ENCODE peak calls at places on chromosomes 13 and 19, in nine cellular contexts. One of them, this sample, is unnamed.

GRCh38 chr19:1663854-1664253 is 11.4 kb upstream of the TCF3 start:
- DNase-seq in RWPE1: no peak
- DNase-seq in AG04450: no peak
- DNase-seq in transverse colon: no peak
- DNase-seq in stimulated activated CD4-positive, alpha-beta T cell treated with anti-CD3 and anti-CD28 coated beads, Interleukin-15, amount 100 ng/mL, for 24 hours: peak
- DNase-seq in HS-27A: no peak
- DNase-seq in retinal pigment epithelial cell: no peak
- DNase-seq in progenitor cell of endocrine pancreas: no peak
- DNase-seq in AG09319: no peak
- DNase-seq in this sample: no peak

GRCh38 chr19:48962029-48962848 is 2.9 kb upstream of the FTL start:
- DNase-seq in RWPE1: no peak
- DNase-seq in stimulated activated CD4-positive, alpha-beta T cell treated with anti-CD3 and anti-CD28 coated beads, Interleukin-15, amount 100 ng/mL, for 24 hours: peak
- DNase-seq in retinal pigment epithelial cell: no peak
- DNase-seq in AG04450: no peak
- DNase-seq in transverse colon: peak
- DNase-seq in HS-27A: no peak
- DNase-seq in progenitor cell of endocrine pancreas: no peak
- DNase-seq in AG09319: no peak
- DNase-seq in this sample: peak

GRCh38 chr19:7863157-7863970 is 10.8 kb downstream of the PRR36 start:
- DNase-seq in progenitor cell of endocrine pancreas: no peak
- DNase-seq in transverse colon: no peak
- DNase-seq in RWPE1: no peak
- DNase-seq in AG09319: no peak
- DNase-seq in AG04450: no peak
- DNase-seq in retinal pigment epithelial cell: no peak
- DNase-seq in HS-27A: no peak
- DNase-seq in stimulated activated CD4-positive, alpha-beta T cell treated with anti-CD3 and anti-CD28 coated beads, Interleukin-15, amount 100 ng/mL, for 24 hours: peak
- DNase-seq in this sample: no peak

GRCh38 chr19:4976412-4977298 is 7.7 kb downstream of the KDM4B start:
- DNase-seq in AG09319: peak
- DNase-seq in HS-27A: no peak
- DNase-seq in retinal pigment epithelial cell: no peak
- DNase-seq in transverse colon: peak
- DNase-seq in stimulated activated CD4-positive, alpha-beta T cell treated with anti-CD3 and anti-CD28 coated beads, Interleukin-15, amount 100 ng/mL, for 24 hours: no peak
- DNase-seq in progenitor cell of endocrine pancreas: no peak
- DNase-seq in RWPE1: peak
- DNase-seq in AG04450: peak
- DNase-seq in this sample: peak

GRCh38 chr13:113162783-113163685 is 4.6 kb downstream of the PROZ start:
- DNase-seq in HS-27A: no peak
- DNase-seq in RWPE1: no peak
- DNase-seq in retinal pigment epithelial cell: no peak
- DNase-seq in progenitor cell of endocrine pancreas: no peak
- DNase-seq in AG04450: no peak
- DNase-seq in stimulated activated CD4-positive, alpha-beta T cell treated with anti-CD3 and anti-CD28 coated beads, Interleukin-15, amount 100 ng/mL, for 24 hours: no peak
- DNase-seq in transverse colon: no peak
- DNase-seq in AG09319: no peak
- DNase-seq in this sample: no peak

GRCh38 chr13:57857945-57858344 is 226.4 kb downstream of the PCDH17 start:
- DNase-seq in HS-27A: no peak
- DNase-seq in AG09319: no peak
- DNase-seq in AG04450: no peak
- DNase-seq in transverse colon: no peak
- DNase-seq in RWPE1: no peak
- DNase-seq in progenitor cell of endocrine pancreas: no peak
- DNase-seq in retinal pigment epithelial cell: no peak
- DNase-seq in stimulated activated CD4-positive, alpha-beta T cell treated with anti-CD3 and anti-CD28 coated beads, Interleukin-15, amount 100 ng/mL, for 24 hours: no peak
- DNase-seq in this sample: no peak

GRCh38 chr13:41765020-41765419 is 195.9 kb downstream of the VWA8 start:
- DNase-seq in AG09319: no peak
- DNase-seq in HS-27A: no peak
- DNase-seq in RWPE1: no peak
- DNase-seq in transverse colon: no peak
- DNase-seq in stimulated activated CD4-positive, alpha-beta T cell treated with anti-CD3 and anti-CD28 coated beads, Interleukin-15, amount 100 ng/mL, for 24 hours: no peak
- DNase-seq in AG04450: no peak
- DNase-seq in progenitor cell of endocrine pancreas: no peak
- DNase-seq in retinal pigment epithelial cell: no peak
- DNase-seq in this sample: no peak

GRCh38 chr19:1901940-1902404 is 3.2 kb upstream of the ADAT3 start:
- DNase-seq in HS-27A: no peak
- DNase-seq in RWPE1: no peak
- DNase-seq in retinal pigment epithelial cell: no peak
- DNase-seq in AG04450: no peak
- DNase-seq in progenitor cell of endocrine pancreas: no peak
- DNase-seq in stimulated activated CD4-positive, alpha-beta T cell treated with anti-CD3 and anti-CD28 coated beads, Interleukin-15, amount 100 ng/mL, for 24 hours: no peak
- DNase-seq in transverse colon: peak
- DNase-seq in AG09319: no peak
- DNase-seq in this sample: no peak

GRCh38 chr13:113065406-113066141 is 40.0 kb upstream of the F7 start:
- DNase-seq in AG09319: no peak
- DNase-seq in progenitor cell of endocrine pancreas: no peak
- DNase-seq in retinal pigment epithelial cell: no peak
- DNase-seq in transverse colon: no peak
- DNase-seq in HS-27A: no peak
- DNase-seq in stimulated activated CD4-positive, alpha-beta T cell treated with anti-CD3 and anti-CD28 coated beads, Interleukin-15, amount 100 ng/mL, for 24 hours: no peak
- DNase-seq in AG04450: no peak
- DNase-seq in RWPE1: no peak
- DNase-seq in this sample: no peak

GRCh38 chr13:113656015-113656588 is 1.9 kb downstream of the ATP4B start:
- DNase-seq in transverse colon: peak
- DNase-seq in AG09319: no peak
- DNase-seq in progenitor cell of endocrine pancreas: no peak
- DNase-seq in HS-27A: no peak
- DNase-seq in retinal pigment epithelial cell: no peak
- DNase-seq in stimulated activated CD4-positive, alpha-beta T cell treated with anti-CD3 and anti-CD28 coated beads, Interleukin-15, amount 100 ng/mL, for 24 hours: no peak
- DNase-seq in RWPE1: no peak
- DNase-seq in AG04450: no peak
- DNase-seq in this sample: no peak

GRCh38 chr13:30158774-30159445 is 148.4 kb downstream of the KATNAL1 start:
- DNase-seq in retinal pigment epithelial cell: no peak
- DNase-seq in progenitor cell of endocrine pancreas: no peak
- DNase-seq in AG04450: peak
- DNase-seq in RWPE1: peak
- DNase-seq in HS-27A: peak
- DNase-seq in transverse colon: no peak
- DNase-seq in AG09319: peak
- DNase-seq in stimulated activated CD4-positive, alpha-beta T cell treated with anti-CD3 and anti-CD28 coated beads, Interleukin-15, amount 100 ng/mL, for 24 hours: peak
- DNase-seq in this sample: peak

GRCh38 chr19:47573076-47574026 is at the start of gene ZNF541:
- DNase-seq in RWPE1: peak
- DNase-seq in AG04450: no peak
- DNase-seq in transverse colon: peak
- DNase-seq in HS-27A: no peak
- DNase-seq in stimulated activated CD4-positive, alpha-beta T cell treated with anti-CD3 and anti-CD28 coated beads, Interleukin-15, amount 100 ng/mL, for 24 hours: peak
- DNase-seq in AG09319: peak
- DNase-seq in progenitor cell of endocrine pancreas: no peak
- DNase-seq in retinal pigment epithelial cell: no peak
- DNase-seq in this sample: peak

GRCh38 chr13:42996584-42996983 is 4.5 kb upstream of the EPSTI1 start:
- DNase-seq in retinal pigment epithelial cell: no peak
- DNase-seq in AG09319: no peak
- DNase-seq in progenitor cell of endocrine pancreas: no peak
- DNase-seq in transverse colon: no peak
- DNase-seq in RWPE1: peak
- DNase-seq in HS-27A: no peak
- DNase-seq in stimulated activated CD4-positive, alpha-beta T cell treated with anti-CD3 and anti-CD28 coated beads, Interleukin-15, amount 100 ng/mL, for 24 hours: no peak
- DNase-seq in AG04450: peak
- DNase-seq in this sample: peak

GRCh38 chr19:18251587-18252369 is 22.5 kb downstream of the IQCN start:
- DNase-seq in stimulated activated CD4-positive, alpha-beta T cell treated with anti-CD3 and anti-CD28 coated beads, Interleukin-15, amount 100 ng/mL, for 24 hours: peak
- DNase-seq in transverse colon: peak
- DNase-seq in retinal pigment epithelial cell: no peak
- DNase-seq in AG09319: peak
- DNase-seq in AG04450: peak
- DNase-seq in RWPE1: peak
- DNase-seq in progenitor cell of endocrine pancreas: peak
- DNase-seq in HS-27A: peak
- DNase-seq in this sample: peak

GRCh38 chr19:45098521-45099464 is 5.8 kb downstream of the PPP1R37 start:
- DNase-seq in retinal pigment epithelial cell: no peak
- DNase-seq in AG09319: no peak
- DNase-seq in transverse colon: no peak
- DNase-seq in HS-27A: no peak
- DNase-seq in AG04450: no peak
- DNase-seq in progenitor cell of endocrine pancreas: no peak
- DNase-seq in RWPE1: no peak
- DNase-seq in stimulated activated CD4-positive, alpha-beta T cell treated with anti-CD3 and anti-CD28 coated beads, Interleukin-15, amount 100 ng/mL, for 24 hours: no peak
- DNase-seq in this sample: no peak

GRCh38 chr13:80716610-80717081 is 375.7 kb upstream of the SPRY2 start:
- DNase-seq in stimulated activated CD4-positive, alpha-beta T cell treated with anti-CD3 and anti-CD28 coated beads, Interleukin-15, amount 100 ng/mL, for 24 hours: no peak
- DNase-seq in progenitor cell of endocrine pancreas: no peak
- DNase-seq in transverse colon: no peak
- DNase-seq in AG04450: no peak
- DNase-seq in retinal pigment epithelial cell: no peak
- DNase-seq in HS-27A: no peak
- DNase-seq in RWPE1: no peak
- DNase-seq in AG09319: no peak
- DNase-seq in this sample: peak

GRCh38 chr19:35458821-35459391 is 10.8 kb downstream of the FFAR2 start:
- DNase-seq in progenitor cell of endocrine pancreas: peak
- DNase-seq in AG04450: no peak
- DNase-seq in RWPE1: no peak
- DNase-seq in transverse colon: no peak
- DNase-seq in retinal pigment epithelial cell: no peak
- DNase-seq in HS-27A: no peak
- DNase-seq in stimulated activated CD4-positive, alpha-beta T cell treated with anti-CD3 and anti-CD28 coated beads, Interleukin-15, amount 100 ng/mL, for 24 hours: no peak
- DNase-seq in AG09319: no peak
- DNase-seq in this sample: no peak

GRCh38 chr13:113209880-113210421 is 538 bp downstream of the CUL4A start:
- DNase-seq in AG04450: no peak
- DNase-seq in AG09319: no peak
- DNase-seq in stimulated activated CD4-positive, alpha-beta T cell treated with anti-CD3 and anti-CD28 coated beads, Interleukin-15, amount 100 ng/mL, for 24 hours: peak
- DNase-seq in retinal pigment epithelial cell: peak
- DNase-seq in RWPE1: peak
- DNase-seq in progenitor cell of endocrine pancreas: peak
- DNase-seq in HS-27A: peak
- DNase-seq in transverse colon: peak
- DNase-seq in this sample: peak

GRCh38 chr13:113139580-113139979 is 17.0 kb downstream of the F10 start:
- DNase-seq in stimulated activated CD4-positive, alpha-beta T cell treated with anti-CD3 and anti-CD28 coated beads, Interleukin-15, amount 100 ng/mL, for 24 hours: no peak
- DNase-seq in AG09319: no peak
- DNase-seq in AG04450: no peak
- DNase-seq in progenitor cell of endocrine pancreas: no peak
- DNase-seq in HS-27A: no peak
- DNase-seq in RWPE1: no peak
- DNase-seq in transverse colon: no peak
- DNase-seq in retinal pigment epithelial cell: no peak
- DNase-seq in this sample: no peak

GRCh38 chr13:113425931-113426590 is 27.2 kb downstream of the ADPRHL1 start:
- DNase-seq in HS-27A: no peak
- DNase-seq in stimulated activated CD4-positive, alpha-beta T cell treated with anti-CD3 and anti-CD28 coated beads, Interleukin-15, amount 100 ng/mL, for 24 hours: no peak
- DNase-seq in AG04450: no peak
- DNase-seq in transverse colon: no peak
- DNase-seq in retinal pigment epithelial cell: no peak
- DNase-seq in AG09319: no peak
- DNase-seq in RWPE1: no peak
- DNase-seq in progenitor cell of endocrine pancreas: no peak
- DNase-seq in this sample: no peak

GRCh38 chr19:12825259-12826131 is 8.9 kb downstream of the RTBDN start:
- DNase-seq in transverse colon: no peak
- DNase-seq in progenitor cell of endocrine pancreas: peak
- DNase-seq in AG04450: no peak
- DNase-seq in AG09319: no peak
- DNase-seq in RWPE1: no peak
- DNase-seq in HS-27A: no peak
- DNase-seq in stimulated activated CD4-positive, alpha-beta T cell treated with anti-CD3 and anti-CD28 coated beads, Interleukin-15, amount 100 ng/mL, for 24 hours: peak
- DNase-seq in retinal pigment epithelial cell: no peak
- DNase-seq in this sample: no peak

GRCh38 chr13:50189450-50189849 is 174.2 kb downstream of the KCNRG start:
- DNase-seq in progenitor cell of endocrine pancreas: no peak
- DNase-seq in retinal pigment epithelial cell: no peak
- DNase-seq in RWPE1: no peak
- DNase-seq in AG09319: no peak
- DNase-seq in transverse colon: no peak
- DNase-seq in AG04450: no peak
- DNase-seq in stimulated activated CD4-positive, alpha-beta T cell treated with anti-CD3 and anti-CD28 coated beads, Interleukin-15, amount 100 ng/mL, for 24 hours: no peak
- DNase-seq in HS-27A: no peak
- DNase-seq in this sample: no peak

GRCh38 chr13:109880371-109881346 is 94.3 kb upstream of the IRS2 start:
- DNase-seq in stimulated activated CD4-positive, alpha-beta T cell treated with anti-CD3 and anti-CD28 coated beads, Interleukin-15, amount 100 ng/mL, for 24 hours: no peak
- DNase-seq in transverse colon: no peak
- DNase-seq in progenitor cell of endocrine pancreas: no peak
- DNase-seq in RWPE1: no peak
- DNase-seq in AG04450: no peak
- DNase-seq in retinal pigment epithelial cell: no peak
- DNase-seq in AG09319: no peak
- DNase-seq in HS-27A: no peak
- DNase-seq in this sample: no peak

GRCh38 chr13:32415019-32415418 is 12.9 kb downstream of the N4BP2L1 start:
- DNase-seq in HS-27A: no peak
- DNase-seq in AG04450: no peak
- DNase-seq in retinal pigment epithelial cell: no peak
- DNase-seq in progenitor cell of endocrine pancreas: no peak
- DNase-seq in AG09319: no peak
- DNase-seq in transverse colon: peak
- DNase-seq in stimulated activated CD4-positive, alpha-beta T cell treated with anti-CD3 and anti-CD28 coated beads, Interleukin-15, amount 100 ng/mL, for 24 hours: peak
- DNase-seq in RWPE1: no peak
- DNase-seq in this sample: peak

GRCh38 chr13:89568276-89568675 is 1779.2 kb upstream of the MIR17HG start:
- DNase-seq in stimulated activated CD4-positive, alpha-beta T cell treated with anti-CD3 and anti-CD28 coated beads, Interleukin-15, amount 100 ng/mL, for 24 hours: no peak
- DNase-seq in retinal pigment epithelial cell: no peak
- DNase-seq in progenitor cell of endocrine pancreas: no peak
- DNase-seq in transverse colon: no peak
- DNase-seq in AG04450: no peak
- DNase-seq in AG09319: no peak
- DNase-seq in RWPE1: no peak
- DNase-seq in HS-27A: no peak
- DNase-seq in this sample: peak

GRCh38 chr13:32246468-32246867 is 68.7 kb downstream of the ZAR1L start:
- DNase-seq in progenitor cell of endocrine pancreas: peak
- DNase-seq in retinal pigment epithelial cell: peak
- DNase-seq in RWPE1: peak
- DNase-seq in AG09319: peak
- DNase-seq in stimulated activated CD4-positive, alpha-beta T cell treated with anti-CD3 and anti-CD28 coated beads, Interleukin-15, amount 100 ng/mL, for 24 hours: peak
- DNase-seq in AG04450: no peak
- DNase-seq in transverse colon: peak
- DNase-seq in HS-27A: no peak
- DNase-seq in this sample: peak

GRCh38 chr13:94525781-94526180 is 46.3 kb upstream of the DCT start:
- DNase-seq in transverse colon: no peak
- DNase-seq in retinal pigment epithelial cell: no peak
- DNase-seq in stimulated activated CD4-positive, alpha-beta T cell treated with anti-CD3 and anti-CD28 coated beads, Interleukin-15, amount 100 ng/mL, for 24 hours: no peak
- DNase-seq in progenitor cell of endocrine pancreas: no peak
- DNase-seq in HS-27A: no peak
- DNase-seq in AG09319: no peak
- DNase-seq in AG04450: no peak
- DNase-seq in RWPE1: no peak
- DNase-seq in this sample: no peak

GRCh38 chr19:58515259-58515658 is 3.5 kb upstream of the SLC27A5 start:
- DNase-seq in AG04450: no peak
- DNase-seq in RWPE1: no peak
- DNase-seq in transverse colon: no peak
- DNase-seq in progenitor cell of endocrine pancreas: no peak
- DNase-seq in stimulated activated CD4-positive, alpha-beta T cell treated with anti-CD3 and anti-CD28 coated beads, Interleukin-15, amount 100 ng/mL, for 24 hours: no peak
- DNase-seq in retinal pigment epithelial cell: no peak
- DNase-seq in AG09319: no peak
- DNase-seq in HS-27A: no peak
- DNase-seq in this sample: no peak

GRCh38 chr13:106756446-106756845 is 188.5 kb upstream of the ARGLU1 start:
- DNase-seq in stimulated activated CD4-positive, alpha-beta T cell treated with anti-CD3 and anti-CD28 coated beads, Interleukin-15, amount 100 ng/mL, for 24 hours: no peak
- DNase-seq in HS-27A: no peak
- DNase-seq in AG09319: no peak
- DNase-seq in progenitor cell of endocrine pancreas: no peak
- DNase-seq in retinal pigment epithelial cell: no peak
- DNase-seq in RWPE1: no peak
- DNase-seq in AG04450: no peak
- DNase-seq in transverse colon: no peak
- DNase-seq in this sample: no peak

GRCh38 chr13:27971236-27971645 is 2.1 kb upstream of the CDX2 start:
- DNase-seq in AG09319: no peak
- DNase-seq in HS-27A: no peak
- DNase-seq in progenitor cell of endocrine pancreas: no peak
- DNase-seq in RWPE1: no peak
- DNase-seq in AG04450: no peak
- DNase-seq in stimulated activated CD4-positive, alpha-beta T cell treated with anti-CD3 and anti-CD28 coated beads, Interleukin-15, amount 100 ng/mL, for 24 hours: no peak
- DNase-seq in transverse colon: peak
- DNase-seq in retinal pigment epithelial cell: no peak
- DNase-seq in this sample: no peak

GRCh38 chr13:52969373-52969772 is 59.2 kb upstream of the OLFM4 start:
- DNase-seq in transverse colon: no peak
- DNase-seq in AG09319: no peak
- DNase-seq in HS-27A: no peak
- DNase-seq in RWPE1: no peak
- DNase-seq in progenitor cell of endocrine pancreas: no peak
- DNase-seq in AG04450: no peak
- DNase-seq in retinal pigment epithelial cell: no peak
- DNase-seq in stimulated activated CD4-positive, alpha-beta T cell treated with anti-CD3 and anti-CD28 coated beads, Interleukin-15, amount 100 ng/mL, for 24 hours: no peak
- DNase-seq in this sample: no peak

This sample was measured in epithelial cell of esophagus.